ENCODE peak calls at places on chromosomes 6 and 20, in five cellular contexts. D is suprapubic skin, V is H54, R is breast epithelium, X is Peyer's patch. N is an unnamed sample.

GRCh38 chr6:160455484-160456213 is 107.5 kb downstream of the SLC22A3 start:
- DNase-seq in D (peak; percentile 72), V (peak; percentile 15), R (peak; percentile 33), X (peak; percentile 51), N (peak; percentile 36)

GRCh38 chr6:37048851-37049734 is 43.6 kb downstream of the FGD2 start:
- DNase-seq in D (peak; percentile 68), V (peak; percentile 59), R (no peak), X (peak; percentile 87), N (no peak)

GRCh38 chr6:101125380-101125971 is 244.3 kb upstream of the ASCC3 start:
- DNase-seq in D (no peak), V (no peak), R (no peak), X (no peak), N (no peak)

GRCh38 chr6:44016131-44016870 is 111.0 kb downstream of the MRPL14 start:
- DNase-seq in D (no peak), V (no peak), R (no peak), X (no peak), N (no peak)

GRCh38 chr20:31569163-31570020 is 35.7 kb upstream of the ID1 start:
- DNase-seq in D (no peak), V (no peak), R (no peak), X (peak; percentile 44), N (no peak)

GRCh38 chr6:113654396-113654795 is 202.7 kb upstream of the MARCKS start:
- DNase-seq in D (peak; percentile 72), V (peak; percentile 30), R (peak; percentile 96), X (no peak), N (no peak)

GRCh38 chr20:38790210-38791053 is 15.1 kb upstream of the PPP1R16B start:
- DNase-seq in D (no peak), V (no peak), R (no peak), X (no peak), N (no peak)

GRCh38 chr6:137339929-137340559 is 120.9 kb upstream of the IFNGR1 start:
- DNase-seq in D (no peak), V (no peak), R (no peak), X (no peak), N (no peak)

GRCh38 chr20:18749528-18749927 is 64.1 kb upstream of the SCP2D1 start:
- DNase-seq in D (no peak), V (no peak), R (no peak), X (no peak), N (no peak)

GRCh38 chr6:53258076-53258773 is 90.5 kb downstream of the ELOVL5 start:
- DNase-seq in D (no peak), V (no peak), R (no peak), X (no peak), N (no peak)

GRCh38 chr6:158853072-158853871 is 34.1 kb upstream of the EZR start:
- DNase-seq in D (peak; percentile 86), V (peak; percentile 48), R (peak; percentile 87), X (peak; percentile 89), N (peak; percentile 52)

GRCh38 chr6:161111256-161111655 is 119.7 kb downstream of the MAP3K4 start:
- DNase-seq in D (no peak), V (no peak), R (no peak), X (no peak), N (no peak)

GRCh38 chr6:112251170-112251945 is 3.0 kb downstream of the LAMA4 start:
- DNase-seq in D (peak; percentile 77), V (no peak), R (peak; percentile 48), X (no peak), N (no peak)

GRCh38 chr20:5041433-5041832 is 40.1 kb upstream of the SLC23A2 start:
- DNase-seq in D (no peak), V (no peak), R (no peak), X (no peak), N (no peak)

GRCh38 chr6:48754631-48755030 is 643.6 kb upstream of the PTCHD4 start:
- DNase-seq in D (no peak), V (no peak), R (no peak), X (no peak), N (no peak)

GRCh38 chr6:86856937-86857563 is 80.3 kb upstream of the HTR1E start:
- DNase-seq in D (no peak), V (no peak), R (no peak), X (no peak), N (peak; percentile 2)

GRCh38 chr20:14829897-14830296 is 492.5 kb upstream of the FLRT3 start:
- DNase-seq in D (no peak), V (no peak), R (no peak), X (no peak), N (no peak)

GRCh38 chr6:53593001-53593488 is 48.1 kb upstream of the GCLC start:
- DNase-seq in D (no peak), V (peak; percentile 26), R (no peak), X (no peak), N (no peak)

GRCh38 chr6:99822741-99823512 is 171.1 kb downstream of the MCHR2 start:
- DNase-seq in D (no peak), V (peak; percentile 9), R (no peak), X (no peak), N (peak; percentile 23)

GRCh38 chr6:170094686-170095272 is 196.1 kb downstream of the DLL1 start:
- DNase-seq in D (peak; percentile 40), V (no peak), R (no peak), X (peak; percentile 7), N (no peak)

GRCh38 chr20:34708621-34709043 is 4.5 kb downstream of the TP53INP2 start:
- DNase-seq in D (no peak), V (peak; percentile 45), R (peak; percentile 32), X (peak; percentile 74), N (no peak)

GRCh38 chr6:113995632-113996031 is 24.7 kb upstream of the HDAC2 start:
- DNase-seq in D (no peak), V (peak; percentile 19), R (no peak), X (no peak), N (no peak)

GRCh38 chr6:36545767-36546663 is 1.3 kb downstream of the STK38 start:
- DNase-seq in D (no peak), V (no peak), R (no peak), X (peak; percentile 24), N (no peak)

GRCh38 chr6:56916849-56917551 is 37.9 kb upstream of the BEND6 start:
- DNase-seq in D (no peak), V (no peak), R (no peak), X (no peak), N (no peak)

GRCh38 chr20:57629976-57630525 is 9.8 kb upstream of the ZBP1 start:
- DNase-seq in D (no peak), V (no peak), R (no peak), X (peak; percentile 41), N (no peak)

DNA sequence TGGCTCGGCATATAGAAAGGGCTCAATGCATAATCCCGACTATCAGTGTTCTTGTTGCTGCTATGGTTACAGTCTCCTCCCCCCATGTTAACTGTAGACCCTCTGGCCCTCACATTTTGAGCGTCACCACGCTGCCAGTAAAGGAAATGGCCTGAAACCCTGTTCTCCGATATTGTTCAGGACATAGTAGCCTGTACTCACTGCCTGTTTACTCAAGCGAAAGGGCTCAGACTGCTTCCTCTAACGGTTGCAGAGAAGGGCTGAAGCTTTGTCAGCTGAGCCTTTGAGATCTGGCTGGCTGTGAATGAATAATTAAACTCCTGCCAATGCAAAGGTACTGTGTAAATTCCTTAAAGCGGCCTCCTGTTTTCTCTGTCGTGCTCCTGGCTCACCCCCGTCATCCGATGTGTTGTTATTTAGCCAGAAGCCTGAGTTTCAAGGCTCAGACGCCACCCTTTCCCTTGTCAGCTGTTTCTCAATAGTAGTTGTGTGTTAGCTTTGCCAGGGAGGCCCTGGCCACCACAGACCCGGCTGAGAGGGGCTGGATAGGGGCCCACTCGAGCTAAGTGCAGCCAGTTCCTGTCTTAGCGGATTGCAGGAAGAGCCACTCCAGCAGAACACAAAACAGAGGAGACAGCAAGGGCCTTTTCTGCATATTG is 31.2 kb upstream of the RALGAPA2 start:
- DNase-seq in D (peak; percentile 81), V (no peak), R (peak; percentile 21), X (no peak), N (no peak)
- TF ChIP-seq POLR2A in D (no peak), V (no peak), R (no peak), X (no peak), N (no peak)

DNA sequence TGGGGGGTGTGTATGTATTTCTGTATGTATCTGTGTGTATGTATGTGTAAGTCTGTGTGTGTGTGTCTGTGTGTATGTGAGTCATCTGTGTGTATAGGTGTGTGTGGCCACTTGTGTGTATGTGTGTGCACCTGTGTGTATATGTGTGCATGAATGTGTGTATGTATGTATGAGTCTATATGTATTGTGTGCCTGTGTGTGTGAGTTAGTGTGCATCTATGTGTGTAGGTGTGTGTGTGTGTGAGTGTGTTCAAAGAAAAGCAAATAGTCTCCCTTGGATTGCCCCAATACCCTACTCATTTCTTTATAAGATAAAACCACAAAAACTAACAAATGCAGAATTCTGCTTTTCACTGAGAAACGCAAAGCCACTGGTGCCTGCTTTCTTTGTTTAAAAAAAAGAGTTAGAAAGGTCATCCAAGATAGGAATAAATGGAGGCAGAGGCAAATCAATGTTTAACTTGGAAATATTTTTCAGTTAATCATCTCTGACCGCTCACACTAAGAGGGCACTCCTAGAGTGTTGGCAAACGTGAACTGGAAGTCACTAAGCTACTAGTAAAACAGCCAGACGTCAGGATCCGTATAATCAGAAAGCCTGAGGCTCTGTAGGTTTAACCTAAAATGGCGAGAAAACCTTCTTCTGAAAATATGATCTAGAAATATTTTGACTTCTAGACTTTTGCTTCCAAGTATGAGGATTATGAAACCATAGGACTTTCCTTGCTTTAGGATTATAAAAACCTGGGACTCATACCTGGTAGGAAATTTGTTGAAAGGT is 37.4 kb upstream of the JAG1 start:
- DNase-seq in D (no peak), V (no peak), R (no peak), X (no peak), N (no peak)
- TF ChIP-seq POLR2A in D (no peak), V (no peak), R (no peak), X (no peak), N (no peak)

GRCh38 chr6:126550323-126550722 is 210.4 kb downstream of the CENPW start:
- DNase-seq in D (no peak), V (no peak), R (no peak), X (no peak), N (no peak)

GRCh38 chr6:126548301-126548700 is 208.4 kb downstream of the CENPW start:
- DNase-seq in D (no peak), V (no peak), R (no peak), X (no peak), N (no peak)

DNA sequence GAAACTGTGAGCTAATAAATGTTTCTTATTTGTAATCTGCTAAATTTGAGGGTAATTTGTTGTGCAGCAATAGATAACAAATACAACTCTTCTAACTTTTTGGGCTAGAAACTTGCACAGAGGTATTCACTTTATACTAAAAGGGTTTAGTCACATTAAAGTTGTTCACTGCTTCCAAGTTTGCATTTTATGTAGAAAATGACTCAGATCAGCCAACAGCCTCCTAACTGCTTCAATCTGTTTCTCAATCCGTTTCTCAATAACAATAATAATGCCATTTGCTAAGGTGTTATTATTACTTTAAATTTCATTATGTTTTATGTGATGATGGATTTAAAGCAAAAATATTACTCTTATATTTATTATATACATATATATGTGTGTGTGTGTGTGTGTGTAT is 213.9 kb downstream of the CENPW start:
- DNase-seq in D (no peak), V (no peak), R (no peak), X (no peak), N (no peak)
- TF ChIP-seq POLR2A in D (no peak), V (no peak), R (no peak), X (no peak), N (no peak)

DNA sequence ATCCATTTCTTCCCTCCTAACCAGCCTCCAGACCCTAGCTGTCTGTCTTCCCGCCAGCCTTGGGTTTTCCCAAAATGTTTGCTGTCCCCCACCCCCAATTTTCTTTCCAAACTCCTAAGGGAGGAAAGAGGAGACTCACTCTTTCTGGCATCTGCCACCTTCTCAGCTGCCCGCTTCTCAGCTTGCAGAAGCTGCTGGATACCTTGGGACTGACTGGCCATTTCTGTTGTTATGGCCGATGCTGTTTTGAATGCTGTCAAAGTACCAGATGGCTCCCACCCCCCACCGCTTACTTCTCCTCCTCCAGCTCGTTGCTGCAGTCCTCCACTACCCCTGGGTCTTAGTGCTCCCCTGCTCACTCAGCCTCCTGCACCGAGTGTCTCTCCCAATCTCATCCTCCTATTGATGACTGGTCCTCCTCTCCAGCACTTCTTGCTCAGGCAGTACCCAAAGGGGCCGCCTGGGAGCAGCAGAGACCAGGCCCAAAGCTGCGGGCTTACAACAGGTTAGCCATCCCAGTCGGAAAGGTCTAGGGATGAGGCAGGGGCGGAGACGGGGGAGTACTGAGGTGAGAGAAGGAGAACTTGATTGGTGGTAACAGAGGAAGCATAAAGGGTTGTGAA is at the start of gene ATP6V1G2:
- DNase-seq in D (peak; percentile 95), V (peak; percentile 69), R (peak; percentile 92), X (peak; percentile 90), N (no peak)
- TF ChIP-seq POLR2A in D (no peak), V (no peak), R (no peak), X (no peak), N (no peak)

N was measured in GM12891.